ENCODE peak calls at places on chromosomes 7 and 10, in ten cellular contexts. Y is fibroblast of mammary gland; N is NCI-H774; M is CD8-positive, alpha-beta T cell; A is astrocyte of the spinal cord; P is AG04450; V is activated CD8-positive, alpha-beta memory T cell treated with anti-CD3 and anti-CD28 coated beads, Interleukin-2, amount 10 ng/mL, durations not matched to agents 7 days and 5 days; K is A549; I is stimulated activated CD4-positive, alpha-beta T cell treated with anti-CD3 and anti-CD28 coated beads, Interleukin-1b, Interleukin-23, amount 100 ng/mL, for 24 hours; Z is astrocyte of the hippocampus. W is an unnamed sample.

GRCh38 chr7:85103352-85103751 is 83.5 kb downstream of the SEMA3D start:
- DNase-seq in V (no peak), I (no peak), M (no peak), Z (no peak), Y (peak), N (no peak), P (no peak), A (no peak), K (no peak), W (no peak)

GRCh38 chr7:43791-44540 is 148.4 kb upstream of the FAM20C start:
- DNase-seq in Y (no peak), A (no peak), Z (no peak), N (no peak), M (peak), P (no peak), V (peak), K (no peak), I (no peak), W (no peak)

GRCh38 chr10:74460812-74461211 is 309.8 kb downstream of the ADK start:
- DNase-seq in V (no peak), Y (no peak), P (no peak), M (no peak), K (no peak), I (no peak), Z (peak), N (no peak), A (peak), W (peak)

GRCh38 chr10:103431902-103432301 is 20.3 kb downstream of the CALHM2 start:
- DNase-seq in K (no peak), P (no peak), V (no peak), Y (no peak), Z (no peak), M (no peak), A (no peak), N (no peak), I (no peak), W (no peak)

GRCh38 chr7:105530546-105530945 is 1.5 kb upstream of the RINT1 start:
- DNase-seq in I (no peak), Z (no peak), M (no peak), V (no peak), P (no peak), Y (no peak), A (no peak), N (no peak), K (no peak), W (no peak)

GRCh38 chr7:142334806-142335205 is 76.9 kb upstream of the PRSS58 start:
- DNase-seq in K (no peak), I (no peak), N (no peak), M (no peak), Z (no peak), Y (no peak), V (no peak), P (no peak), A (no peak), W (no peak)

GRCh38 chr10:77348711-77349110 is 288.9 kb downstream of the KCNMA1 start:
- DNase-seq in Z (peak), A (no peak), Y (no peak), M (no peak), V (no peak), N (no peak), K (no peak), I (no peak), P (no peak), W (no peak)

GRCh38 chr10:63084690-63085377 is 48.3 kb upstream of the NRBF2 start:
- DNase-seq in M (no peak), K (no peak), N (no peak), V (no peak), A (no peak), P (no peak), Z (no peak), I (no peak), Y (no peak), W (no peak)

GRCh38 chr7:151520419-151521229 is 929 bp upstream of the RHEB start:
- DNase-seq in V (peak), N (peak), Z (no peak), A (peak), P (no peak), K (no peak), I (peak), Y (no peak), M (peak), W (peak)

GRCh38 chr10:13956826-13957225 is 370.1 kb downstream of the PRPF18 start:
- DNase-seq in K (no peak), I (no peak), A (peak), N (no peak), V (no peak), Y (peak), M (no peak), P (peak), Z (no peak), W (no peak)

GRCh38 chr7:141575654-141576448 is 24.6 kb downstream of the AGK start:
- DNase-seq in M (no peak), P (no peak), K (no peak), I (no peak), Y (peak), Z (no peak), A (no peak), V (no peak), N (no peak), W (no peak)

GRCh38 chr10:32155075-32155516 is 98.9 kb upstream of the KIF5B start:
- DNase-seq in K (no peak), V (no peak), N (no peak), P (no peak), Z (peak), M (no peak), A (peak), I (no peak), Y (peak), W (peak)

GRCh38 chr7:50358306-50358705 is 53.8 kb downstream of the IKZF1 start:
- DNase-seq in Y (no peak), M (no peak), P (no peak), I (no peak), V (no peak), N (no peak), Z (no peak), K (no peak), A (no peak), W (no peak)

GRCh38 chr10:89518876-89519842 is 16.2 kb downstream of the SLC16A12 start:
- DNase-seq in A (peak), N (no peak), P (no peak), Z (no peak), K (no peak), I (no peak), V (no peak), M (no peak), Y (peak), W (peak)

GRCh38 chr7:20214787-20215669 is 2.2 kb downstream of the MACC1 start:
- DNase-seq in M (no peak), N (no peak), I (no peak), Y (no peak), Z (no peak), V (no peak), K (no peak), P (no peak), A (no peak), W (no peak)

GRCh38 chr10:13349776-13350274 is 1.7 kb upstream of the SEPHS1 start:
- DNase-seq in Z (peak), P (no peak), N (peak), M (peak), A (peak), I (no peak), Y (peak), K (no peak), V (no peak), W (peak)

GRCh38 chr7:129317450-129317849 is 92.6 kb downstream of the AHCYL2 start:
- DNase-seq in I (no peak), Z (no peak), V (no peak), N (no peak), P (no peak), Y (no peak), M (no peak), K (no peak), A (no peak), W (no peak)

GRCh38 chr10:112140110-112140755 is 43.3 kb downstream of the GPAM start:
- DNase-seq in P (peak), I (peak), A (peak), N (peak), M (peak), K (peak), V (peak), Z (peak), Y (peak), W (peak)

GRCh38 chr7:137074386-137075030 is 206.1 kb downstream of the CHRM2 start:
- DNase-seq in M (no peak), I (no peak), A (peak), P (peak), K (no peak), N (no peak), Y (peak), V (no peak), Z (no peak), W (no peak)

GRCh38 chr10:104824378-104825006 is 183.4 kb downstream of the SORCS3 start:
- DNase-seq in A (peak), Z (peak), P (no peak), Y (peak), V (no peak), M (no peak), K (peak), N (no peak), I (no peak), W (no peak)

GRCh38 chr10:95864906-95865813 is 42.6 kb upstream of the CC2D2B start:
- DNase-seq in M (no peak), K (peak), Y (peak), I (no peak), P (peak), Z (peak), A (peak), N (no peak), V (peak), W (peak)

GRCh38 chr7:43535810-43536585 is 46.9 kb upstream of the STK17A start:
- DNase-seq in Y (peak), M (no peak), I (no peak), V (no peak), Z (peak), N (no peak), A (peak), K (no peak), P (peak), W (peak)

GRCh38 chr10:8238989-8239388 is 184.5 kb downstream of the GATA3 start:
- DNase-seq in N (no peak), P (no peak), Y (no peak), M (no peak), V (peak), I (no peak), K (no peak), A (no peak), Z (no peak), W (no peak)

GRCh38 chr10:132492323-132493035 is 45.1 kb upstream of the INPP5A start:
- DNase-seq in P (no peak), A (no peak), M (no peak), N (no peak), K (no peak), Y (no peak), V (no peak), Z (no peak), I (no peak), W (no peak)

GRCh38 chr7:90624128-90624980 is 28.2 kb downstream of the CDK14 start:
- DNase-seq in M (no peak), I (no peak), V (no peak), N (no peak), P (no peak), Z (peak), Y (peak), K (no peak), A (peak), W (no peak)

GRCh38 chr10:110207805-110208613 is 604 bp downstream of the MXI1 start:
- DNase-seq in A (peak), V (peak), K (peak), N (no peak), Y (peak), P (no peak), M (peak), I (no peak), Z (peak), W (peak)

GRCh38 chr10:76117949-76118348 is 686.5 kb downstream of the LRMDA start:
- DNase-seq in V (no peak), Y (peak), K (no peak), I (no peak), P (no peak), N (no peak), M (no peak), Z (peak), A (peak), W (no peak)

GRCh38 chr10:91924212-91925021 is 847 bp downstream of the BTAF1 start:
- DNase-seq in I (no peak), K (no peak), V (no peak), N (no peak), Y (peak), A (peak), M (no peak), Z (no peak), P (no peak), W (peak)

GRCh38 chr7:3153118-3153517 is 109.5 kb upstream of the CARD11 start:
- DNase-seq in P (no peak), Y (no peak), Z (no peak), N (no peak), V (no peak), K (no peak), I (no peak), M (no peak), A (no peak), W (no peak)

GRCh38 chr7:131502810-131503545 is 53.5 kb downstream of the PODXL start:
- DNase-seq in Z (no peak), P (no peak), K (no peak), A (peak), V (no peak), N (no peak), I (no peak), M (no peak), Y (peak), W (no peak)